ENCODE peak calls at places on chromosomes 4 and X, in six cellular contexts. D, S, A, W, T and L are unnamed samples.

GRCh38 chrX:69290327-69290726 is 125.1 kb upstream of the PJA1 start:
- DNase-seq in W (no peak), A (no peak), S (no peak), D (no peak), T (no peak), L (no peak)

GRCh38 chr4:52825311-52826090 is 36.6 kb upstream of the RASL11B start:
- DNase-seq in A (no peak), W (no peak), T (no peak), S (no peak), D (no peak), L (no peak)

GRCh38 chr4:182306792-182307507 is 63.7 kb downstream of the TENM3 start:
- DNase-seq in W (no peak), A (peak), D (peak), S (no peak), T (peak), L (no peak)

GRCh38 chr4:141352775-141353544 is 132.3 kb downstream of the ZNF330 start:
- DNase-seq in W (no peak), D (no peak), A (no peak), T (peak), S (no peak), L (no peak)

GRCh38 chr4:21953653-21954052 is 5.1 kb upstream of the KCNIP4 start:
- DNase-seq in D (no peak), T (no peak), W (no peak), S (no peak), A (no peak), L (no peak)

GRCh38 chrX:130834149-130834548 is 68.9 kb downstream of the ENOX2 start:
- DNase-seq in T (no peak), W (no peak), D (no peak), S (no peak), A (no peak), L (no peak)

GRCh38 chr4:149176019-149176418 is 639.6 kb downstream of the IQCM start:
- DNase-seq in D (no peak), A (no peak), T (no peak), S (no peak), W (no peak), L (no peak)

GRCh38 chr4:24885342-24885741 is 27.5 kb downstream of the CCDC149 start:
- DNase-seq in T (no peak), W (no peak), A (no peak), S (peak), D (no peak), L (no peak)

GRCh38 chr4:82423245-82424054 is 6.8 kb downstream of the HNRNPDL start:
- DNase-seq in T (peak), D (no peak), A (no peak), S (no peak), W (no peak), L (no peak)

GRCh38 chrX:18099745-18100144 is 120.9 kb downstream of the BEND2 start:
- DNase-seq in T (no peak), D (no peak), A (no peak), W (no peak), S (no peak), L (no peak)

GRCh38 chr4:173200103-173200502 is 31.5 kb downstream of the GALNT7 start:
- DNase-seq in W (no peak), D (no peak), A (no peak), T (no peak), S (no peak), L (no peak)

GRCh38 chrX:37357436-37357835 is 8.3 kb downstream of the PRRG1 start:
- DNase-seq in D (no peak), W (no peak), T (no peak), S (no peak), A (no peak), L (no peak)

GRCh38 chr4:123352240-123352945 is 44.2 kb upstream of the SPRY1 start:
- DNase-seq in T (peak), S (no peak), D (no peak), A (no peak), W (peak), L (no peak)

GRCh38 chr4:147802346-147802745 is 70.5 kb downstream of the ARHGAP10 start:
- DNase-seq in S (no peak), D (no peak), A (no peak), T (no peak), W (no peak), L (no peak)